ENCODE peak calls at places on chromosomes 4 and X, in four cellular contexts. One of them, this sample, is unnamed.

GRCh38 chrX:120768681-120769080 is 107.0 kb downstream of the CT47B1 start:
- DNase-seq in GM06990: no peak
- DNase-seq in NCI-H1105 treated with DMSO at 0.1 percent for 48 hours: no peak
- DNase-seq in activated CD8-positive, alpha-beta memory T cell treated with anti-CD3 and anti-CD28 coated beads for 48 hours: no peak
- DNase-seq in this sample: no peak

GRCh38 chrX:20433376-20433775 is 166.7 kb upstream of the RPS6KA3 start:
- DNase-seq in NCI-H1105 treated with DMSO at 0.1 percent for 48 hours: no peak
- DNase-seq in GM06990: no peak
- DNase-seq in activated CD8-positive, alpha-beta memory T cell treated with anti-CD3 and anti-CD28 coated beads for 48 hours: no peak
- DNase-seq in this sample: no peak

GRCh38 chrX:39910651-39911050 is 187.1 kb downstream of the BCOR start:
- DNase-seq in activated CD8-positive, alpha-beta memory T cell treated with anti-CD3 and anti-CD28 coated beads for 48 hours: no peak
- DNase-seq in NCI-H1105 treated with DMSO at 0.1 percent for 48 hours: no peak
- DNase-seq in GM06990: no peak
- DNase-seq in this sample: no peak

GRCh38 chr4:100146756-100147155 is 43.5 kb downstream of the DDIT4L start:
- DNase-seq in NCI-H1105 treated with DMSO at 0.1 percent for 48 hours: no peak
- DNase-seq in GM06990: no peak
- DNase-seq in activated CD8-positive, alpha-beta memory T cell treated with anti-CD3 and anti-CD28 coated beads for 48 hours: no peak
- DNase-seq in this sample: no peak

GRCh38 chrX:137654481-137654880 is 88.6 kb downstream of the ZIC3 start:
- DNase-seq in GM06990: no peak
- DNase-seq in NCI-H1105 treated with DMSO at 0.1 percent for 48 hours: no peak
- DNase-seq in activated CD8-positive, alpha-beta memory T cell treated with anti-CD3 and anti-CD28 coated beads for 48 hours: no peak
- DNase-seq in this sample: no peak

GRCh38 chrX:127558811-127559210 is 493.4 kb downstream of the ACTRT1 start:
- DNase-seq in GM06990: no peak
- DNase-seq in NCI-H1105 treated with DMSO at 0.1 percent for 48 hours: no peak
- DNase-seq in activated CD8-positive, alpha-beta memory T cell treated with anti-CD3 and anti-CD28 coated beads for 48 hours: no peak
- DNase-seq in this sample: no peak

GRCh38 chr4:6478546-6479220 is 6.3 kb upstream of the PPP2R2C start:
- DNase-seq in GM06990: no peak
- DNase-seq in activated CD8-positive, alpha-beta memory T cell treated with anti-CD3 and anti-CD28 coated beads for 48 hours: no peak
- DNase-seq in NCI-H1105 treated with DMSO at 0.1 percent for 48 hours: no peak
- DNase-seq in this sample: no peak

GRCh38 chr4:146333187-146333894 is 119.0 kb downstream of the REELD1 start:
- DNase-seq in GM06990: peak
- DNase-seq in NCI-H1105 treated with DMSO at 0.1 percent for 48 hours: no peak
- DNase-seq in activated CD8-positive, alpha-beta memory T cell treated with anti-CD3 and anti-CD28 coated beads for 48 hours: no peak
- DNase-seq in this sample: no peak

GRCh38 chr4:165537028-165537648 is 158.3 kb downstream of the CPE start:
- DNase-seq in GM06990: no peak
- DNase-seq in activated CD8-positive, alpha-beta memory T cell treated with anti-CD3 and anti-CD28 coated beads for 48 hours: no peak
- DNase-seq in NCI-H1105 treated with DMSO at 0.1 percent for 48 hours: peak
- DNase-seq in this sample: no peak

GRCh38 chr4:102825261-102826071 is 1.9 kb downstream of the UBE2D3 start:
- DNase-seq in GM06990: peak
- DNase-seq in activated CD8-positive, alpha-beta memory T cell treated with anti-CD3 and anti-CD28 coated beads for 48 hours: no peak
- DNase-seq in NCI-H1105 treated with DMSO at 0.1 percent for 48 hours: peak
- DNase-seq in this sample: no peak

GRCh38 chr4:21811576-21811975 is 137.0 kb downstream of the KCNIP4 start:
- DNase-seq in NCI-H1105 treated with DMSO at 0.1 percent for 48 hours: no peak
- DNase-seq in GM06990: no peak
- DNase-seq in activated CD8-positive, alpha-beta memory T cell treated with anti-CD3 and anti-CD28 coated beads for 48 hours: no peak
- DNase-seq in this sample: no peak

GRCh38 chr4:94974773-94975172 is 217.0 kb downstream of the BMPR1B start:
- DNase-seq in activated CD8-positive, alpha-beta memory T cell treated with anti-CD3 and anti-CD28 coated beads for 48 hours: no peak
- DNase-seq in NCI-H1105 treated with DMSO at 0.1 percent for 48 hours: no peak
- DNase-seq in GM06990: no peak
- DNase-seq in this sample: no peak

GRCh38 chr4:186755550-186756519 is 32.2 kb upstream of the FAT1 start:
- DNase-seq in activated CD8-positive, alpha-beta memory T cell treated with anti-CD3 and anti-CD28 coated beads for 48 hours: no peak
- DNase-seq in NCI-H1105 treated with DMSO at 0.1 percent for 48 hours: no peak
- DNase-seq in GM06990: no peak
- DNase-seq in this sample: no peak

GRCh38 chr4:150007512-150007911 is 70.7 kb upstream of the DCLK2 start:
- DNase-seq in GM06990: no peak
- DNase-seq in activated CD8-positive, alpha-beta memory T cell treated with anti-CD3 and anti-CD28 coated beads for 48 hours: no peak
- DNase-seq in NCI-H1105 treated with DMSO at 0.1 percent for 48 hours: no peak
- DNase-seq in this sample: no peak

GRCh38 chr4:103915224-103915869 is 195.6 kb upstream of the TACR3 start:
- DNase-seq in GM06990: peak
- DNase-seq in activated CD8-positive, alpha-beta memory T cell treated with anti-CD3 and anti-CD28 coated beads for 48 hours: no peak
- DNase-seq in NCI-H1105 treated with DMSO at 0.1 percent for 48 hours: peak
- DNase-seq in this sample: no peak

GRCh38 chrX:43882294-43882681 is at the start of gene MAOB:
- DNase-seq in GM06990: no peak
- DNase-seq in NCI-H1105 treated with DMSO at 0.1 percent for 48 hours: no peak
- DNase-seq in activated CD8-positive, alpha-beta memory T cell treated with anti-CD3 and anti-CD28 coated beads for 48 hours: peak
- DNase-seq in this sample: peak

GRCh38 chr4:54099959-54100606 is at the start of gene GSX2:
- DNase-seq in GM06990: no peak
- DNase-seq in activated CD8-positive, alpha-beta memory T cell treated with anti-CD3 and anti-CD28 coated beads for 48 hours: no peak
- DNase-seq in NCI-H1105 treated with DMSO at 0.1 percent for 48 hours: no peak
- DNase-seq in this sample: no peak

GRCh38 chr4:26576171-26576829 is 7.6 kb upstream of the TBC1D19 start:
- DNase-seq in NCI-H1105 treated with DMSO at 0.1 percent for 48 hours: no peak
- DNase-seq in activated CD8-positive, alpha-beta memory T cell treated with anti-CD3 and anti-CD28 coated beads for 48 hours: no peak
- DNase-seq in GM06990: no peak
- DNase-seq in this sample: no peak

GRCh38 chr4:6885953-6886557 is 23.6 kb upstream of the TBC1D14 start:
- DNase-seq in activated CD8-positive, alpha-beta memory T cell treated with anti-CD3 and anti-CD28 coated beads for 48 hours: no peak
- DNase-seq in NCI-H1105 treated with DMSO at 0.1 percent for 48 hours: peak
- DNase-seq in GM06990: no peak
- DNase-seq in this sample: peak

GRCh38 chr4:7557447-7557846 is 122.7 kb upstream of the PSAPL1 start:
- DNase-seq in activated CD8-positive, alpha-beta memory T cell treated with anti-CD3 and anti-CD28 coated beads for 48 hours: no peak
- DNase-seq in NCI-H1105 treated with DMSO at 0.1 percent for 48 hours: no peak
- DNase-seq in GM06990: no peak
- DNase-seq in this sample: no peak

GRCh38 chr4:131427000-131427399 is 1722.1 kb upstream of the PCDH10 start:
- DNase-seq in NCI-H1105 treated with DMSO at 0.1 percent for 48 hours: no peak
- DNase-seq in activated CD8-positive, alpha-beta memory T cell treated with anti-CD3 and anti-CD28 coated beads for 48 hours: no peak
- DNase-seq in GM06990: no peak
- DNase-seq in this sample: no peak

GRCh38 chr4:6957148-6957520 is 47.5 kb downstream of the TBC1D14 start:
- DNase-seq in NCI-H1105 treated with DMSO at 0.1 percent for 48 hours: no peak
- DNase-seq in activated CD8-positive, alpha-beta memory T cell treated with anti-CD3 and anti-CD28 coated beads for 48 hours: no peak
- DNase-seq in GM06990: no peak
- DNase-seq in this sample: no peak

This sample was measured in lower lobe of right lung.